ENCODE peak calls at places on chromosomes 11 and 22, in five cellular contexts. One of them, this sample, is unnamed.

GRCh38 chr22:43262990-43263644 is 76.2 kb upstream of the TTLL12 start:
- DNase-seq in DMS153: peak
- DNase-seq in prostate gland: no peak
- DNase-seq in amygdala: no peak
- DNase-seq in neural crest cell: peak
- DNase-seq in this sample: peak

GRCh38 chr11:112000703-112001102 is 24.5 kb upstream of the DLAT start:
- DNase-seq in DMS153: no peak
- DNase-seq in prostate gland: no peak
- DNase-seq in amygdala: no peak
- DNase-seq in neural crest cell: no peak
- DNase-seq in this sample: no peak

GRCh38 chr11:94740975-94741707 is 27.0 kb upstream of the AMOTL1 start:
- DNase-seq in DMS153: peak
- DNase-seq in prostate gland: peak
- DNase-seq in amygdala: no peak
- DNase-seq in neural crest cell: peak
- DNase-seq in this sample: peak

GRCh38 chr11:70525466-70525865 is 127.1 kb downstream of the CTTN start:
- DNase-seq in DMS153: no peak
- DNase-seq in prostate gland: no peak
- DNase-seq in amygdala: no peak
- DNase-seq in neural crest cell: no peak
- DNase-seq in this sample: peak

GRCh38 chr11:690738-691633 is 4.0 kb downstream of the DEAF1 start:
- DNase-seq in DMS153: no peak
- DNase-seq in prostate gland: no peak
- DNase-seq in amygdala: no peak
- DNase-seq in neural crest cell: no peak
- DNase-seq in this sample: no peak

GRCh38 chr11:12884751-12885318 is 124.3 kb upstream of the RASSF10 start:
- DNase-seq in DMS153: no peak
- DNase-seq in prostate gland: no peak
- DNase-seq in amygdala: no peak
- DNase-seq in neural crest cell: no peak
- DNase-seq in this sample: no peak

GRCh38 chr22:40058265-40058664 is 63.5 kb downstream of the FAM83F start:
- DNase-seq in DMS153: no peak
- DNase-seq in prostate gland: no peak
- DNase-seq in amygdala: no peak
- DNase-seq in neural crest cell: no peak
- DNase-seq in this sample: no peak

GRCh38 chr22:34842630-34843029 is 223.3 kb upstream of the ISX start:
- DNase-seq in DMS153: no peak
- DNase-seq in prostate gland: no peak
- DNase-seq in amygdala: no peak
- DNase-seq in neural crest cell: no peak
- DNase-seq in this sample: no peak

GRCh38 chr11:78131956-78132355 is 7.5 kb downstream of the ALG8 start:
- DNase-seq in DMS153: no peak
- DNase-seq in prostate gland: no peak
- DNase-seq in amygdala: no peak
- DNase-seq in neural crest cell: no peak
- DNase-seq in this sample: no peak

GRCh38 chr11:66766681-66767080 is 37.7 kb upstream of the SPTBN2 start:
- DNase-seq in DMS153: no peak
- DNase-seq in prostate gland: no peak
- DNase-seq in amygdala: no peak
- DNase-seq in neural crest cell: no peak
- DNase-seq in this sample: no peak

GRCh38 chr11:71251761-71252433 is 480 bp downstream of the SHANK2 start:
- DNase-seq in DMS153: no peak
- DNase-seq in prostate gland: peak
- DNase-seq in amygdala: no peak
- DNase-seq in neural crest cell: peak
- DNase-seq in this sample: peak

GRCh38 chr11:12997168-12997567 is 11.9 kb upstream of the RASSF10 start:
- DNase-seq in DMS153: no peak
- DNase-seq in prostate gland: no peak
- DNase-seq in amygdala: no peak
- DNase-seq in neural crest cell: no peak
- DNase-seq in this sample: no peak

GRCh38 chr22:30824096-30824495 is 129.4 kb downstream of the OSBP2 start:
- DNase-seq in DMS153: no peak
- DNase-seq in prostate gland: no peak
- DNase-seq in amygdala: no peak
- DNase-seq in neural crest cell: no peak
- DNase-seq in this sample: no peak

GRCh38 chr11:134501406-134502152 is 89.5 kb upstream of the B3GAT1 start:
- DNase-seq in DMS153: no peak
- DNase-seq in prostate gland: no peak
- DNase-seq in amygdala: no peak
- DNase-seq in neural crest cell: no peak
- DNase-seq in this sample: no peak

GRCh38 chr22:37070334-37070733 is 18.8 kb downstream of the KCTD17 start:
- DNase-seq in DMS153: no peak
- DNase-seq in prostate gland: no peak
- DNase-seq in amygdala: no peak
- DNase-seq in neural crest cell: no peak
- DNase-seq in this sample: no peak

GRCh38 chr11:9825315-9825714 is 161.4 kb downstream of the SWAP70 start:
- DNase-seq in DMS153: no peak
- DNase-seq in prostate gland: no peak
- DNase-seq in amygdala: no peak
- DNase-seq in neural crest cell: no peak
- DNase-seq in this sample: no peak